ENCODE peak calls at places on chromosome 5, in eight cellular contexts. One of them, this sample, is unnamed.

GRCh38 chr5:81081461-81081835 is 121.3 kb downstream of the RASGRF2 start:
- DNase-seq in psoas muscle: no peak
- DNase-seq in HCT116: no peak
- DNase-seq in A673: no peak
- DNase-seq in AG04450: no peak
- DNase-seq in ovary: peak; percentile 86
- DNase-seq in WTC11: no peak
- DNase-seq in mucosa of descending colon: no peak
- DNase-seq in this sample: no peak

GRCh38 chr5:55629790-55630189 is 82.3 kb downstream of the SLC38A9 start:
- DNase-seq in AG04450: no peak
- DNase-seq in HCT116: no peak
- DNase-seq in WTC11: no peak
- DNase-seq in ovary: no peak
- DNase-seq in A673: no peak
- DNase-seq in psoas muscle: no peak
- DNase-seq in mucosa of descending colon: no peak
- DNase-seq in this sample: no peak

GRCh38 chr5:122182491-122182921 is 53.2 kb downstream of the ZNF474 start:
- DNase-seq in A673: peak; percentile 78
- DNase-seq in HCT116: no peak
- DNase-seq in ovary: peak; percentile 44
- DNase-seq in WTC11: peak; percentile 21
- DNase-seq in psoas muscle: peak; percentile 42
- DNase-seq in mucosa of descending colon: peak; percentile 61
- DNase-seq in AG04450: peak; percentile 52
- DNase-seq in this sample: no peak

GRCh38 chr5:142143878-142144277 is 35.3 kb downstream of the NDFIP1 start:
- DNase-seq in WTC11: no peak
- DNase-seq in AG04450: peak; percentile 18
- DNase-seq in ovary: no peak
- DNase-seq in psoas muscle: no peak
- DNase-seq in HCT116: peak; percentile 32
- DNase-seq in A673: peak; percentile 63
- DNase-seq in mucosa of descending colon: no peak
- DNase-seq in this sample: no peak

GRCh38 chr5:80755634-80756033 is 100.9 kb upstream of the DHFR start:
- DNase-seq in ovary: no peak
- DNase-seq in A673: no peak
- DNase-seq in WTC11: no peak
- DNase-seq in AG04450: no peak
- DNase-seq in mucosa of descending colon: no peak
- DNase-seq in HCT116: no peak
- DNase-seq in psoas muscle: no peak
- DNase-seq in this sample: no peak

GRCh38 chr5:61964199-61964598 is 341.8 kb upstream of the KIF2A start:
- DNase-seq in ovary: no peak
- DNase-seq in psoas muscle: no peak
- DNase-seq in HCT116: no peak
- DNase-seq in A673: peak; percentile 49
- DNase-seq in WTC11: no peak
- DNase-seq in mucosa of descending colon: no peak
- DNase-seq in AG04450: no peak
- DNase-seq in this sample: no peak

GRCh38 chr5:43123887-43124286 is 3.2 kb downstream of the ZNF131 start:
- DNase-seq in HCT116: no peak
- DNase-seq in AG04450: no peak
- DNase-seq in WTC11: no peak
- DNase-seq in mucosa of descending colon: no peak
- DNase-seq in psoas muscle: no peak
- DNase-seq in ovary: no peak
- DNase-seq in A673: no peak
- DNase-seq in this sample: no peak

GRCh38 chr5:84181093-84181492 is 203.6 kb downstream of the EDIL3 start:
- DNase-seq in HCT116: no peak
- DNase-seq in A673: no peak
- DNase-seq in AG04450: no peak
- DNase-seq in ovary: no peak
- DNase-seq in psoas muscle: no peak
- DNase-seq in WTC11: no peak
- DNase-seq in mucosa of descending colon: no peak
- DNase-seq in this sample: no peak

GRCh38 chr5:158676642-158677489 is 422.9 kb downstream of the EBF1 start:
- DNase-seq in ovary: no peak
- DNase-seq in HCT116: no peak
- DNase-seq in WTC11: peak; percentile 65
- DNase-seq in A673: no peak
- DNase-seq in mucosa of descending colon: no peak
- DNase-seq in AG04450: no peak
- DNase-seq in psoas muscle: no peak
- DNase-seq in this sample: no peak

GRCh38 chr5:120367896-120368634 is 96.0 kb upstream of the PRR16 start:
- DNase-seq in ovary: no peak
- DNase-seq in HCT116: no peak
- DNase-seq in psoas muscle: no peak
- DNase-seq in AG04450: no peak
- DNase-seq in WTC11: no peak
- DNase-seq in A673: no peak
- DNase-seq in mucosa of descending colon: peak; percentile 17
- DNase-seq in this sample: no peak

GRCh38 chr5:59126665-59127354 is 543.9 kb downstream of the RAB3C start:
- DNase-seq in ovary: no peak
- DNase-seq in HCT116: no peak
- DNase-seq in mucosa of descending colon: no peak
- DNase-seq in WTC11: no peak
- DNase-seq in psoas muscle: no peak
- DNase-seq in AG04450: no peak
- DNase-seq in A673: peak; percentile 64
- DNase-seq in this sample: no peak

GRCh38 chr5:35771321-35771720 is 85.4 kb upstream of the IL7R start:
- DNase-seq in mucosa of descending colon: no peak
- DNase-seq in psoas muscle: no peak
- DNase-seq in WTC11: no peak
- DNase-seq in HCT116: no peak
- DNase-seq in ovary: no peak
- DNase-seq in AG04450: peak; percentile 90
- DNase-seq in A673: no peak
- DNase-seq in this sample: no peak

GRCh38 chr5:151459680-151460079 is 12.3 kb downstream of the SLC36A1 start:
- DNase-seq in psoas muscle: no peak
- DNase-seq in WTC11: no peak
- DNase-seq in mucosa of descending colon: no peak
- DNase-seq in A673: no peak
- DNase-seq in AG04450: no peak
- DNase-seq in HCT116: no peak
- DNase-seq in ovary: no peak
- DNase-seq in this sample: peak; percentile 68

GRCh38 chr5:71836084-71836483 is 117.0 kb downstream of the CARTPT start:
- DNase-seq in AG04450: no peak
- DNase-seq in A673: peak; percentile 27
- DNase-seq in WTC11: no peak
- DNase-seq in psoas muscle: no peak
- DNase-seq in mucosa of descending colon: no peak
- DNase-seq in ovary: no peak
- DNase-seq in HCT116: no peak
- DNase-seq in this sample: no peak

GRCh38 chr5:144142030-144142825 is 28.2 kb downstream of the YIPF5 start:
- DNase-seq in A673: peak; percentile 62
- DNase-seq in ovary: no peak
- DNase-seq in AG04450: peak; percentile 7
- DNase-seq in mucosa of descending colon: no peak
- DNase-seq in WTC11: no peak
- DNase-seq in psoas muscle: no peak
- DNase-seq in HCT116: peak; percentile 12
- DNase-seq in this sample: no peak

GRCh38 chr5:1726469-1726865 is 73.2 kb downstream of the MRPL36 start:
- DNase-seq in HCT116: no peak
- DNase-seq in A673: no peak
- DNase-seq in mucosa of descending colon: no peak
- DNase-seq in psoas muscle: no peak
- DNase-seq in AG04450: no peak
- DNase-seq in WTC11: no peak
- DNase-seq in ovary: no peak
- DNase-seq in this sample: no peak

GRCh38 chr5:27963050-27963783 is 924.8 kb upstream of the CDH9 start:
- DNase-seq in A673: no peak
- DNase-seq in psoas muscle: no peak
- DNase-seq in WTC11: no peak
- DNase-seq in mucosa of descending colon: no peak
- DNase-seq in HCT116: no peak
- DNase-seq in AG04450: no peak
- DNase-seq in ovary: no peak
- DNase-seq in this sample: no peak

GRCh38 chr5:56190500-56190899 is 42.6 kb downstream of the ANKRD55 start:
- DNase-seq in HCT116: no peak
- DNase-seq in ovary: no peak
- DNase-seq in AG04450: no peak
- DNase-seq in mucosa of descending colon: no peak
- DNase-seq in A673: peak; percentile 19
- DNase-seq in psoas muscle: peak; percentile 21
- DNase-seq in WTC11: no peak
- DNase-seq in this sample: no peak

GRCh38 chr5:14216372-14216771 is 73.2 kb downstream of the TRIO start:
- DNase-seq in ovary: no peak
- DNase-seq in mucosa of descending colon: no peak
- DNase-seq in WTC11: no peak
- DNase-seq in HCT116: no peak
- DNase-seq in psoas muscle: no peak
- DNase-seq in A673: no peak
- DNase-seq in AG04450: no peak
- DNase-seq in this sample: no peak

GRCh38 chr5:151620463-151620844 is 29.3 kb upstream of the FAT2 start:
- DNase-seq in WTC11: no peak
- DNase-seq in A673: peak; percentile 28
- DNase-seq in mucosa of descending colon: no peak
- DNase-seq in psoas muscle: no peak
- DNase-seq in HCT116: no peak
- DNase-seq in ovary: no peak
- DNase-seq in AG04450: no peak
- DNase-seq in this sample: no peak

GRCh38 chr5:102107865-102108264 is 188.2 kb downstream of the SLCO4C1 start:
- DNase-seq in A673: no peak
- DNase-seq in AG04450: no peak
- DNase-seq in mucosa of descending colon: no peak
- DNase-seq in WTC11: no peak
- DNase-seq in HCT116: no peak
- DNase-seq in ovary: no peak
- DNase-seq in psoas muscle: no peak
- DNase-seq in this sample: no peak

DNA sequence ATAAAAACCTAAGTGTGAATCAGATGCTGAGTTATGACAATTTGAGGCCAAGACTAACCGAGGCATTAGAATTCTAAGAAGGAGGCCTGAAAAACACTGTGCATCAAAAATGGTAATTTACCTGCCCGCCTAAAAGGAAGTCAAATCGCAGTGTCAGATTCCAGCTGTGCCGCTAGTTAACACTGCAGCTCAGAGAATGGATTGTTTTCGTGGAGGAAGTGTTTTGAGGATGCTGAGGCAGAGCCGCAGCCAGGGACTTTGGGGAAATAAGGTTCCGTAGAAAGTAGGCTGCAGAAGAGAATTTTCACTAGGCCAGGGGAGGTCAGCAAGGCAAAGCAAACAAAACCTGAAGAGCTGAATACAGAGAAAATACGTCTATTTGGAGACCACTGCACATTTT is 226.4 kb upstream of the ISL1 start:
- DNase-seq in psoas muscle: no peak
- DNase-seq in AG04450: no peak
- DNase-seq in A673: no peak
- DNase-seq in HCT116: no peak
- DNase-seq in WTC11: peak; percentile 24
- DNase-seq in ovary: no peak
- DNase-seq in mucosa of descending colon: no peak
- DNase-seq in this sample: no peak
- TF ChIP-seq CTCF in psoas muscle: no peak
- TF ChIP-seq CTCF in AG04450: no peak
- TF ChIP-seq CTCF in A673: no peak
- TF ChIP-seq CTCF in HCT116: no peak
- TF ChIP-seq CTCF in WTC11: no peak
- TF ChIP-seq CTCF in ovary: no peak
- TF ChIP-seq CTCF in mucosa of descending colon: no peak
- TF ChIP-seq CTCF in this sample: no peak

DNA sequence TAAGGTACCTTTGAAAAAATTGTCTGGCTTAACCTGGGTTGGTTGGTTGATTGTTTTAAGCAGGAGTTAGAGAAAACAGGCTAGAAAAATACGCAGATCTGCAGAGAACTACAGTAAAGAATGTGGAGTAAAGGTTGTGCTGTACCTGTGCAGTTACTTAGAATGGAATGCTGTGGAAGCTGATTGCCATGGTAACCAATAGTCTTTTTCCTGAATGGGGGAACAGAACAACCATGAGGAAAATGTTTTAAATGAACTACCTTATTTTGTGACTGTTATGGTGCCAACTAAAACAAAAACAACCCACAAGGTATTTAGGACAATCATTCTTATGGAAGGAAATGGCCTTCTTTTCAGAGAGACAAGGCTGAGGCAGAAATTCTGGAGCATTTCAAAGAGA is 4.8 kb upstream of the HOMER1 start:
- DNase-seq in AG04450: no peak
- DNase-seq in psoas muscle: no peak
- DNase-seq in A673: no peak
- DNase-seq in HCT116: no peak
- DNase-seq in ovary: no peak
- DNase-seq in WTC11: no peak
- DNase-seq in mucosa of descending colon: no peak
- DNase-seq in this sample: no peak
- TF ChIP-seq CTCF in AG04450: no peak
- TF ChIP-seq CTCF in psoas muscle: no peak
- TF ChIP-seq CTCF in A673: no peak
- TF ChIP-seq CTCF in HCT116: no peak
- TF ChIP-seq CTCF in ovary: no peak
- TF ChIP-seq CTCF in WTC11: no peak
- TF ChIP-seq CTCF in mucosa of descending colon: no peak
- TF ChIP-seq CTCF in this sample: no peak

GRCh38 chr5:150286820-150287219 is 2.8 kb downstream of the CAMK2A start:
- DNase-seq in A673: no peak
- DNase-seq in WTC11: peak; percentile 65
- DNase-seq in ovary: peak; percentile 8
- DNase-seq in AG04450: no peak
- DNase-seq in HCT116: peak; percentile 35
- DNase-seq in mucosa of descending colon: no peak
- DNase-seq in psoas muscle: no peak
- DNase-seq in this sample: no peak
- TF ChIP-seq CTCF in A673: peak; percentile 29
- TF ChIP-seq CTCF in WTC11: peak; percentile 35
- TF ChIP-seq CTCF in ovary: no peak
- TF ChIP-seq CTCF in AG04450: peak; percentile 28
- TF ChIP-seq CTCF in HCT116: peak; percentile 85
- TF ChIP-seq CTCF in mucosa of descending colon: no peak
- TF ChIP-seq CTCF in psoas muscle: peak; percentile 12
- TF ChIP-seq CTCF in this sample: peak; percentile 38

DNA sequence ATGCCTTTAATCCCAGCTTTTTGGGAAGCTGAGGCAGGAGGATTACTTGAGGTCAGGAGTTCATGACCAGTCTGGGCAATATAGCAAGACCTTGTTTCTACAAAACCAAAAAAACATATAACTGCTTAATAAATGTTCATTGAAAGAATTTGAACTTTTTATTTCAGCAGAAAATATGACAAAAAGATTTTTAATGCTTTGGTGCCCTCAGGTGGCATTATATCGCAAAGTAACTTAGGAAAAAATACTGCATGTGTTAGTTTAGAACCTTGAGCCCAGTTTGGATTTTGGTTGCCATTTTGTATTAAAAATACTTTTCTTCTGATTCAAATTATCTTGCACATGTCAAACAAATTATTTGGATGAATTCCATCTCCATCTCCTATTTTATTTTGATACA is 103.2 kb downstream of the GPBP1 start:
- DNase-seq in A673: peak; percentile 40
- DNase-seq in WTC11: no peak
- DNase-seq in AG04450: no peak
- DNase-seq in psoas muscle: no peak
- DNase-seq in mucosa of descending colon: no peak
- DNase-seq in HCT116: peak; percentile 13
- DNase-seq in ovary: no peak
- DNase-seq in this sample: no peak
- TF ChIP-seq CTCF in A673: peak; percentile 51
- TF ChIP-seq CTCF in WTC11: no peak
- TF ChIP-seq CTCF in AG04450: peak; percentile 38
- TF ChIP-seq CTCF in psoas muscle: no peak
- TF ChIP-seq CTCF in mucosa of descending colon: no peak
- TF ChIP-seq CTCF in HCT116: peak; percentile 18
- TF ChIP-seq CTCF in ovary: no peak
- TF ChIP-seq CTCF in this sample: peak; percentile 44

This sample was measured in epithelial cell of proximal tubule.